ENCODE peak calls at places on chromosomes 11 and 22, in eight cellular contexts. M is heart right ventricle, I is stomach, E is PC-9, L is Peyer's patch, Y is HepG2, P is cardiac muscle cell, K is psoas muscle. C is an unnamed sample.
A peak's percentile ranks its signal among the peaks of the same experiment; 100 is the strongest.

GRCh38 chr11:124894606-124895430 is 2.8 kb downstream of the ROBO4 start:
- DNase-seq in M (no peak), I (no peak), E (no peak), L (no peak), Y (no peak), P (no peak), K (no peak), C (no peak)

GRCh38 chr11:81987829-81988472 is 745.7 kb downstream of the FAM181B start:
- DNase-seq in M (no peak), I (no peak), E (no peak), L (no peak), Y (no peak), P (peak; percentile 41), K (no peak), C (no peak)

GRCh38 chr11:34988294-34989255 is 72.2 kb downstream of the PDHX start:
- DNase-seq in M (no peak), I (no peak), E (no peak), L (no peak), Y (no peak), P (peak; percentile 35), K (no peak), C (no peak)

GRCh38 chr11:47181271-47181670 is 4.6 kb upstream of the ARFGAP2 start:
- DNase-seq in M (no peak), I (no peak), E (no peak), L (no peak), Y (no peak), P (no peak), K (no peak), C (no peak)

GRCh38 chr11:10678106-10678505 is 15.4 kb downstream of the IRAG1 start:
- DNase-seq in M (no peak), I (no peak), E (no peak), L (no peak), Y (no peak), P (no peak), K (no peak), C (no peak)

GRCh38 chr11:68012044-68012842 is 2.1 kb downstream of the ALDH3B1 start:
- DNase-seq in M (peak; percentile 14), I (no peak), E (peak; percentile 39), L (no peak), Y (no peak), P (no peak), K (no peak), C (no peak)

GRCh38 chr11:78451371-78452150 is 33.9 kb upstream of the GAB2 start:
- DNase-seq in M (no peak), I (no peak), E (no peak), L (no peak), Y (no peak), P (peak; percentile 12), K (no peak), C (no peak)

GRCh38 chr22:35341090-35341874 is 39.6 kb upstream of the HMOX1 start:
- DNase-seq in M (no peak), I (no peak), E (no peak), L (no peak), Y (no peak), P (no peak), K (no peak), C (no peak)

GRCh38 chr22:46775789-46776485 is 13.5 kb downstream of the TBC1D22A start:
- DNase-seq in M (no peak), I (no peak), E (no peak), L (no peak), Y (peak; percentile 43), P (no peak), K (no peak), C (no peak)

GRCh38 chr11:33507967-33508366 is 192.7 kb downstream of the C11orf91 start:
- DNase-seq in M (no peak), I (no peak), E (peak; percentile 50), L (no peak), Y (peak; percentile 21), P (peak; percentile 85), K (no peak), C (no peak)

GRCh38 chr11:82867495-82868082 is 32.6 kb downstream of the PRCP start:
- DNase-seq in M (no peak), I (peak; percentile 79), E (peak; percentile 69), L (peak; percentile 93), Y (peak; percentile 75), P (peak; percentile 88), K (peak; percentile 31), C (peak; percentile 50)

GRCh38 chr11:315051-315481 is 1.2 kb downstream of the IFITM1 start:
- DNase-seq in M (no peak), I (no peak), E (no peak), L (peak; percentile 61), Y (peak; percentile 25), P (no peak), K (no peak), C (peak; percentile 35)

DNA sequence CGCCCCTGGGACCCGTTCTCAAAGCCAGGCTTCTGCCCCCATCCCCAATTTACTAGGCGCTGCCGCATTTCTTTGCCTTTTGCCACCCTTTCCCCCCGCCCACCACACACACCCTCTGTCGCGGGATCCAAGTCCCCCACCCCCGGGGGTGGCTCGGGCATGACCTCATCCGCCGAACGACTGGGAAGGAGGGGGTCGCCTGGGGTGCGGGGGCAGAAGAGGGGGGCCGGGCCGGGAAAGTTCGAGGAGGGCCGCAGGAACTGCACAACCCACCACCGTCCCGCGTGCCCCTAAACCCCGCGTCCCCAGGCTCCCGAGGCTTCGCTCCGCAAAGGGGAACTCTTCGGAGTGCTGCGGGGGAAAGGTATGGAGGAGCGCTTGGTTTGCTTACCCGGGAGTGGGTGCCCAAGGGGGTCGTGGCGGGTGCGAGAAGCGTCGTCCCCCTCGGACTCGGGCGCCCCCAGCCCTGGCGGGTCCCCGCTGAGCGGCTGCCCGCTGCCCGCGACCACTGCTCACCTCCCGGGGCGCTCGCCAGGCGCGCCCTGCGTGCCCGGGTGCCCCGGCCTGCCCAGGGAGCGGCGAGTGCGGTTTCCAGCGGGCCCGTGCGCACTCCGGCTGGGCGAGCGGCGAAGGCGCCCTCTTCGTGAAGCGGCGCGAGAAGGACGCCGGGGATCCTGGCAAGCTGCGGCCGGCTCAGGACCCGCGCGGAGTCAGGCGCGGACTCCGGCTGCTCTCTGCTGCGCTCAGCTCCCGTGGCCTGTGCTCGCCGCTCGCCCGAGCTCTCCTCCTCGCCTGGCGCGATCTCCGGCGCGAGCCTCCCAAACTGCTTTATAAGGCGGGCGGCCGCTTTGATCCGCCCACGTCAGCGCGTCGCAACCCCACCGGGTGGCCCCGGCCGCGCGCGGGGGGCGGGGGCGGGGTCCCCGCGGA is 3.9 kb upstream of the WNT11 start:
- DNase-seq in M (peak; percentile 79), I (peak; percentile 50), E (no peak), L (peak; percentile 69), Y (no peak), P (peak; percentile 87), K (peak; percentile 83), C (no peak)
- H3K4me1 ChIP-seq in M (peaks cover 2% of the 10 kb centered on the region), I (peaks cover 57% of the 10 kb centered on the region), E (peaks cover 24% of the 10 kb centered on the region), L (peaks cover 28% of the 10 kb centered on the region), Y (peaks cover 31% of the 10 kb centered on the region), P (peaks cover 6% of the 10 kb centered on the region), K (peaks cover 18% of the 10 kb centered on the region), C (peaks cover 39% of the 10 kb centered on the region)

GRCh38 chr22:37287550-37287951 is 5.2 kb downstream of the CYTH4 start:
- DNase-seq in M (no peak), I (no peak), E (no peak), L (no peak), Y (no peak), P (no peak), K (no peak), C (no peak)
- TF ChIP-seq CTCF in M (no peak), I (no peak), E (no peak), L (no peak), Y (no peak), P (no peak), K (no peak), C (no peak)

GRCh38 chr22:23395476-23396361 is 184.4 kb downstream of the IGLL1 start:
- DNase-seq in M (no peak), I (no peak), E (no peak), L (peak; percentile 9), Y (no peak), P (no peak), K (no peak), C (no peak)

GRCh38 chr22:23396362-23397007 is 183.6 kb downstream of the IGLL1 start:
- DNase-seq in M (no peak), I (no peak), E (no peak), L (peak; percentile 21), Y (no peak), P (no peak), K (no peak), C (no peak)

GRCh38 chr22:23394525-23395326 is 185.4 kb downstream of the IGLL1 start:
- DNase-seq in M (no peak), I (no peak), E (no peak), L (no peak), Y (no peak), P (no peak), K (no peak), C (no peak)

GRCh38 chr22:23392420-23393121 is 187.5 kb downstream of the IGLL1 start:
- DNase-seq in M (no peak), I (no peak), E (no peak), L (no peak), Y (no peak), P (no peak), K (no peak), C (no peak)

DNA sequence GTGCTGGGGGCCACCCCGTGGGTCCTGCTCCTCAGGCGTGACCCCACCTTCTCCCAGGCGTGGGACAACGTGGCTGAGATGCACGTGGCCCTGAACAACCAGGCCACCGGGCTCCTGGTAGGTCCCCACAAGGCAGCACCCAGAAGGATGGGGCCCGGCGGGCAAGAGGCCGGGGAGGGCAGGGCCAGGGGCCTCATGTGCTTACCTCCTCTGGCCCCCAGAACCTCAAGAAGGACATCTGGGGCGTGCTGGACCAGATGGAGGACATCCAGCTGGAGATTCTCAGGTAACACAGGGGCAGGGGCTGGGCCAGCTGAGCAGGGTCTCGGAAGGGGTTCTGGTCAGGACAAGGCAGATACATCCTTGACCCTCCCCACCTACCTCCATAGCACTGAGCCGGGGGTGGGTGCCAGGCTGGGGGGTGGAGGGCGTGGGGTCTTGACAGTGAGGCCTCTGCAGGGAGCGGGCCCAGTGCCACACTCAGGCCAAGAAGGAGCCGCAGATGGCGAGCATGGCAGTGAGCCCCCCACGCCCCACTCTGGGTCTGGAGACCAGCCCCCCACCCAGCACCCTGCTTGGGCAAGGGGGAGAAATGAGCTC is 186.3 kb downstream of the IGLL1 start:
- DNase-seq in M (no peak), I (no peak), E (no peak), L (peak; percentile 36), Y (no peak), P (no peak), K (no peak), C (no peak)
- H3K4me3 ChIP-seq in M (no peak overlapping the region), I (no peak overlapping the region), E (no peak overlapping the region), L (no peak overlapping the region), Y (no peak overlapping the region), P (no peak overlapping the region), K (no peak overlapping the region), C (no peak overlapping the region)

GRCh38 chr11:17605736-17606135 is 58.7 kb downstream of the OTOG start:
- DNase-seq in M (no peak), I (no peak), E (no peak), L (no peak), Y (no peak), P (no peak), K (no peak), C (no peak)

GRCh38 chr11:17607083-17607429 is 60.0 kb downstream of the OTOG start:
- DNase-seq in M (no peak), I (no peak), E (no peak), L (no peak), Y (no peak), P (no peak), K (no peak), C (no peak)

GRCh38 chr11:17604913-17605230 is 57.8 kb downstream of the OTOG start:
- DNase-seq in M (no peak), I (peak; percentile 4), E (no peak), L (no peak), Y (no peak), P (no peak), K (no peak), C (no peak)

GRCh38 chr11:17607572-17608570 is 60.8 kb downstream of the OTOG start:
- DNase-seq in M (no peak), I (no peak), E (no peak), L (peak; percentile 42), Y (no peak), P (no peak), K (no peak), C (no peak)

GRCh38 chr11:17606206-17607082 is 59.4 kb downstream of the OTOG start:
- DNase-seq in M (no peak), I (no peak), E (no peak), L (no peak), Y (no peak), P (no peak), K (no peak), C (no peak)
- H3K4me1 ChIP-seq in M (no peaks in the 10 kb centered on the region), I (no peaks in the 10 kb centered on the region), E (no peaks in the 10 kb centered on the region), L (no peaks in the 10 kb centered on the region), Y (no peaks in the 10 kb centered on the region), P (no peaks in the 10 kb centered on the region), K (no peaks in the 10 kb centered on the region), C (no peaks in the 10 kb centered on the region)

C was measured in CD8-positive, alpha-beta T cell.